ENCODE peak calls at places on chromosome 2, in nine cellular contexts. X is H9; U is tibial nerve; H is occipital lobe; R is stimulated activated CD4-positive, alpha-beta T cell treated with anti-CD3 and anti-CD28 coated beads, Interleukin-12 subunit alpha, Interleukin-12 subunit beta, amount 100 ng/mL, for 4 hours; J is body of pancreas; O is T1000; D is T-cell; S is MM.1S. Z is an unnamed sample.

GRCh38 chr2:209614630-209615369 is 156.8 kb upstream of the UNC80 start:
- DNase-seq in D (no peak), O (no peak), R (no peak), H (no peak), U (no peak), X (peak), S (no peak), J (no peak), Z (no peak)

GRCh38 chr2:17792515-17792914 is 23.7 kb upstream of the MSGN1 start:
- DNase-seq in R (no peak), X (no peak), S (peak), U (no peak), H (no peak), D (no peak), O (no peak), J (no peak), Z (no peak)

GRCh38 chr2:10877691-10878111 is 34.0 kb upstream of the KCNF1 start:
- DNase-seq in R (no peak), O (no peak), J (no peak), X (no peak), H (no peak), U (no peak), S (no peak), D (no peak), Z (no peak)

GRCh38 chr2:179017958-179018357 is 32.0 kb downstream of the CCDC141 start:
- DNase-seq in D (no peak), X (no peak), R (no peak), H (no peak), S (no peak), O (no peak), J (no peak), U (no peak), Z (no peak)

GRCh38 chr2:206198677-206199076 is 39.0 kb downstream of the EEF1B2 start:
- DNase-seq in X (no peak), S (no peak), O (no peak), D (no peak), U (no peak), J (no peak), R (no peak), H (no peak), Z (no peak)

GRCh38 chr2:156356006-156356764 is 23.7 kb upstream of the NR4A2 start:
- DNase-seq in J (no peak), U (no peak), H (no peak), R (no peak), O (no peak), D (no peak), X (no peak), S (no peak), Z (no peak)

GRCh38 chr2:179096090-179096489 is 46.2 kb upstream of the CCDC141 start:
- DNase-seq in R (no peak), X (no peak), S (peak), O (no peak), U (no peak), H (no peak), D (peak), J (no peak), Z (no peak)

GRCh38 chr2:101087638-101088037 is 63.5 kb downstream of the TBC1D8 start:
- DNase-seq in D (no peak), H (no peak), U (no peak), S (no peak), J (no peak), X (no peak), O (no peak), R (no peak), Z (no peak)

Z was measured in stimulated activated CD8-positive, alpha-beta memory T cell treated with anti-CD3 and anti-CD28 coated beads, Interleukin-15, amount 100 ng/mL, for 24 hours.